ENCODE peak calls at places on chromosome 1, in nine cellular contexts. I is amniotic stem cell, L is NT2/D1, C is RCC 7860, H is Peyer's patch, O is GM23248, M is NCI-H1417, E is T1000, F is NCI-H69. R is an unnamed sample.

GRCh38 chr1:33441088-33441745 is 10.3 kb upstream of the PHC2 start:
- DNase-seq in I (no peak), L (no peak), C (no peak), H (no peak), O (no peak), M (no peak), E (no peak), F (peak), R (no peak)

GRCh38 chr1:182709225-182709764 is 24.9 kb upstream of the RGS8 start:
- DNase-seq in I (no peak), L (no peak), C (no peak), H (no peak), O (no peak), M (no peak), E (no peak), F (no peak), R (no peak)

GRCh38 chr1:36924282-36924791 is 110.0 kb downstream of the GRIK3 start:
- DNase-seq in I (no peak), L (peak), C (no peak), H (no peak), O (peak), M (no peak), E (no peak), F (peak), R (peak)

GRCh38 chr1:221694109-221694508 is 47.8 kb downstream of the DUSP10 start:
- DNase-seq in I (no peak), L (no peak), C (no peak), H (no peak), O (no peak), M (no peak), E (no peak), F (no peak), R (no peak)

GRCh38 chr1:224592636-224593579 is 23.2 kb upstream of the CNIH3 start:
- DNase-seq in I (no peak), L (no peak), C (peak), H (no peak), O (peak), M (no peak), E (peak), F (peak), R (peak)

GRCh38 chr1:23103001-23103879 is 65.4 kb downstream of the LUZP1 start:
- DNase-seq in I (no peak), L (no peak), C (peak), H (no peak), O (peak), M (no peak), E (no peak), F (no peak), R (no peak)

GRCh38 chr1:61588736-61589381 is 136.1 kb downstream of the TM2D1 start:
- DNase-seq in I (peak), L (peak), C (peak), H (peak), O (peak), M (peak), E (peak), F (peak), R (no peak)

GRCh38 chr1:239755513-239755912 is 336.2 kb upstream of the FMN2 start:
- DNase-seq in I (no peak), L (no peak), C (no peak), H (no peak), O (no peak), M (no peak), E (no peak), F (no peak), R (no peak)

GRCh38 chr1:46528297-46528955 is 23.0 kb downstream of the KNCN start:
- DNase-seq in I (no peak), L (no peak), C (no peak), H (no peak), O (peak), M (no peak), E (no peak), F (peak), R (peak)

GRCh38 chr1:235748747-235749146 is 99.2 kb upstream of the GNG4 start:
- DNase-seq in I (no peak), L (no peak), C (no peak), H (no peak), O (no peak), M (no peak), E (no peak), F (no peak), R (no peak)

GRCh38 chr1:227155004-227155403 is 163.3 kb downstream of the CDC42BPA start:
- DNase-seq in I (no peak), L (no peak), C (no peak), H (no peak), O (no peak), M (no peak), E (no peak), F (no peak), R (no peak)

GRCh38 chr1:32273389-32274208 is 18.3 kb upstream of the HDAC1 start:
- DNase-seq in I (no peak), L (peak), C (peak), H (peak), O (peak), M (no peak), E (no peak), F (peak), R (no peak)

GRCh38 chr1:231220801-231221200 is 20.2 kb upstream of the GNPAT start:
- DNase-seq in I (no peak), L (no peak), C (no peak), H (no peak), O (no peak), M (no peak), E (no peak), F (no peak), R (no peak)

GRCh38 chr1:93033029-93033428 is 46.1 kb upstream of the MTF2 start:
- DNase-seq in I (no peak), L (no peak), C (no peak), H (no peak), O (no peak), M (no peak), E (no peak), F (peak), R (no peak)